ENCODE peak calls at places on chromosomes 2 and 18, in ten cellular contexts. T is sciatic nerve, B is fibroblast of pulmonary artery, Q is astrocyte of the cerebellum, R is transverse colon, K is NCI-H748 treated with DMSO at 0.1 percent for 48 hours, J is glomerular endothelial cell, X is frontal cortex, U is GOT3, F is hippocampal formation. L is an unnamed sample.

GRCh38 chr2:150729495-150729955 is 242.1 kb upstream of the RND3 start:
- DNase-seq in T (no peak), B (no peak), Q (no peak), R (no peak), K (no peak), J (no peak), X (no peak), U (no peak), F (no peak), L (no peak)

GRCh38 chr2:140454717-140455116 is 1674.5 kb upstream of the NXPH2 start:
- DNase-seq in T (no peak), B (peak), Q (peak), R (no peak), K (no peak), J (peak), X (no peak), U (no peak), F (peak), L (peak)

GRCh38 chr18:70991577-70991976 is 702.7 kb downstream of the SOCS6 start:
- DNase-seq in T (no peak), B (peak), Q (no peak), R (no peak), K (no peak), J (no peak), X (no peak), U (no peak), F (no peak), L (no peak)

GRCh38 chr2:238945433-238946150 is 97.7 kb downstream of the TWIST2 start:
- DNase-seq in T (peak), B (peak), Q (no peak), R (peak), K (no peak), J (no peak), X (no peak), U (no peak), F (no peak), L (no peak)

GRCh38 chr2:29487967-29488550 is 372.8 kb downstream of the CLIP4 start:
- DNase-seq in T (no peak), B (no peak), Q (no peak), R (no peak), K (no peak), J (no peak), X (no peak), U (no peak), F (no peak), L (no peak)

GRCh38 chr2:207928079-207928478 is 97.2 kb downstream of the PLEKHM3 start:
- DNase-seq in T (no peak), B (no peak), Q (no peak), R (peak), K (no peak), J (no peak), X (peak), U (no peak), F (peak), L (no peak)

GRCh38 chr2:24577481-24577880 is 86.4 kb downstream of the NCOA1 start:
- DNase-seq in T (no peak), B (no peak), Q (no peak), R (no peak), K (no peak), J (no peak), X (no peak), U (no peak), F (no peak), L (no peak)

GRCh38 chr2:113675885-113676284 is 48.8 kb downstream of the RABL2A start:
- DNase-seq in T (no peak), B (no peak), Q (no peak), R (no peak), K (no peak), J (no peak), X (no peak), U (no peak), F (no peak), L (no peak)

GRCh38 chr18:67730884-67731283 is 214.4 kb upstream of the DSEL start:
- DNase-seq in T (no peak), B (peak), Q (no peak), R (no peak), K (no peak), J (peak), X (no peak), U (no peak), F (no peak), L (peak)

GRCh38 chr2:240922234-240922981 is 16.3 kb downstream of the CROCC2 start:
- DNase-seq in T (peak), B (no peak), Q (no peak), R (peak), K (no peak), J (no peak), X (no peak), U (no peak), F (no peak), L (no peak)

GRCh38 chr2:96142217-96143113 is 2.8 kb downstream of the DUSP2 start:
- DNase-seq in T (no peak), B (no peak), Q (no peak), R (peak), K (no peak), J (no peak), X (no peak), U (no peak), F (no peak), L (no peak)

GRCh38 chr2:169670215-169670651 is 24.0 kb downstream of the CFAP210 start:
- DNase-seq in T (no peak), B (peak), Q (no peak), R (no peak), K (no peak), J (no peak), X (no peak), U (no peak), F (no peak), L (no peak)

GRCh38 chr2:100893753-100894530 is 74.0 kb downstream of the NPAS2 start:
- DNase-seq in T (no peak), B (peak), Q (no peak), R (no peak), K (no peak), J (no peak), X (no peak), U (no peak), F (no peak), L (no peak)

GRCh38 chr2:34831096-34831495 is 1232.0 kb upstream of the FAM98A start:
- DNase-seq in T (no peak), B (no peak), Q (no peak), R (no peak), K (no peak), J (no peak), X (peak), U (no peak), F (peak), L (no peak)

GRCh38 chr2:43840961-43841360 is 2.2 kb downstream of the ABCG8 start:
- DNase-seq in T (no peak), B (no peak), Q (no peak), R (no peak), K (no peak), J (no peak), X (no peak), U (no peak), F (no peak), L (no peak)

GRCh38 chr2:240481720-240482119 is 46.3 kb downstream of the GPC1 start:
- DNase-seq in T (no peak), B (no peak), Q (no peak), R (no peak), K (no peak), J (no peak), X (no peak), U (no peak), F (no peak), L (no peak)

GRCh38 chr2:121774216-121774615 is 18.8 kb downstream of the TSN start:
- DNase-seq in T (no peak), B (no peak), Q (no peak), R (no peak), K (no peak), J (no peak), X (no peak), U (no peak), F (no peak), L (no peak)

GRCh38 chr18:70295633-70296188 is 6.9 kb downstream of the SOCS6 start:
- DNase-seq in T (no peak), B (no peak), Q (no peak), R (no peak), K (no peak), J (no peak), X (no peak), U (no peak), F (no peak), L (no peak)

GRCh38 chr2:149068996-149069888 is 30.7 kb downstream of the LYPD6B start:
- DNase-seq in T (no peak), B (peak), Q (peak), R (no peak), K (no peak), J (no peak), X (no peak), U (no peak), F (no peak), L (no peak)

GRCh38 chr2:119012345-119013301 is 70.6 kb downstream of the MARCO start:
- DNase-seq in T (no peak), B (no peak), Q (no peak), R (no peak), K (no peak), J (no peak), X (no peak), U (no peak), F (no peak), L (no peak)

GRCh38 chr18:61998957-61999356 is 106.2 kb upstream of the RNF152 start:
- DNase-seq in T (no peak), B (peak), Q (peak), R (no peak), K (no peak), J (peak), X (no peak), U (no peak), F (no peak), L (no peak)

GRCh38 chr2:15749460-15750432 is 158.1 kb downstream of the DDX1 start:
- DNase-seq in T (no peak), B (no peak), Q (no peak), R (no peak), K (no peak), J (no peak), X (no peak), U (no peak), F (no peak), L (no peak)

GRCh38 chr2:154699560-154699901 is 1.0 kb downstream of the KCNJ3 start:
- DNase-seq in T (no peak), B (no peak), Q (no peak), R (no peak), K (peak), J (no peak), X (no peak), U (no peak), F (no peak), L (no peak)

GRCh38 chr18:13447621-13448020 is 229.1 kb downstream of the LDLRAD4 start:
- DNase-seq in T (no peak), B (peak), Q (peak), R (no peak), K (peak), J (no peak), X (no peak), U (no peak), F (no peak), L (no peak)

GRCh38 chr18:69484699-69485396 is 84.2 kb downstream of the DOK6 start:
- DNase-seq in T (no peak), B (peak), Q (no peak), R (no peak), K (no peak), J (peak), X (no peak), U (no peak), F (no peak), L (no peak)

GRCh38 chr2:81658227-81658626 is 1353.7 kb upstream of the LRRTM1 start:
- DNase-seq in T (no peak), B (no peak), Q (no peak), R (no peak), K (no peak), J (no peak), X (no peak), U (no peak), F (no peak), L (no peak)

GRCh38 chr2:224359569-224359968 is 42.3 kb downstream of the FAM124B start:
- DNase-seq in T (no peak), B (peak), Q (no peak), R (no peak), K (peak), J (no peak), X (no peak), U (no peak), F (no peak), L (no peak)

GRCh38 chr2:44269831-44270230 is 5.4 kb upstream of the SLC3A1 start:
- DNase-seq in T (no peak), B (no peak), Q (no peak), R (no peak), K (no peak), J (no peak), X (no peak), U (no peak), F (peak), L (no peak)

GRCh38 chr2:233079473-233079877 is 19.3 kb downstream of the INPP5D start:
- DNase-seq in T (peak), B (no peak), Q (no peak), R (peak), K (no peak), J (no peak), X (no peak), U (no peak), F (no peak), L (no peak)

GRCh38 chr2:241257419-241258032 is 57.9 kb downstream of the HDLBP start:
- DNase-seq in T (peak), B (peak), Q (no peak), R (no peak), K (no peak), J (no peak), X (no peak), U (no peak), F (no peak), L (no peak)

GRCh38 chr18:50748243-50749229 is 71.3 kb downstream of the MRO start:
- DNase-seq in T (no peak), B (no peak), Q (no peak), R (no peak), K (no peak), J (no peak), X (no peak), U (no peak), F (no peak), L (no peak)

GRCh38 chr18:11175266-11175947 is 26.0 kb upstream of the PIEZO2 start:
- DNase-seq in T (no peak), B (peak), Q (peak), R (no peak), K (no peak), J (no peak), X (no peak), U (no peak), F (no peak), L (no peak)

GRCh38 chr2:239353697-239354096 is 47.1 kb downstream of the HDAC4 start:
- DNase-seq in T (no peak), B (no peak), Q (no peak), R (no peak), K (no peak), J (no peak), X (no peak), U (no peak), F (no peak), L (no peak)

GRCh38 chr2:146734042-146734715 is 1110.7 kb upstream of the ACVR2A start:
- DNase-seq in T (no peak), B (peak), Q (peak), R (no peak), K (peak), J (peak), X (peak), U (no peak), F (peak), L (peak)

L was measured in smooth muscle cell of the brain vasculature.